ENCODE peak calls at places on chromosomes 5 and 9, in seven cellular contexts. One of them, this sample, is unnamed.
A peak's percentile ranks its signal among the peaks of the same experiment; 100 is the strongest.

GRCh38 chr9:76426807-76427419 is 32.1 kb upstream of the GCNT1 start:
- DNase-seq in A549: no peak
- DNase-seq in CD8-positive, alpha-beta memory T cell: no peak
- DNase-seq in right atrium auricular region: no peak
- DNase-seq in MM.1S: no peak
- DNase-seq in fibroblast of lung: no peak
- DNase-seq in CD4-positive, CD25-positive, alpha-beta regulatory T cell: no peak
- DNase-seq in this sample: no peak

GRCh38 chr5:149268928-149269557 is 2.6 kb upstream of the AFAP1L1 start:
- DNase-seq in MM.1S: peak; percentile 65
- DNase-seq in right atrium auricular region: no peak
- DNase-seq in CD4-positive, CD25-positive, alpha-beta regulatory T cell: peak; percentile 62
- DNase-seq in A549: peak; percentile 67
- DNase-seq in CD8-positive, alpha-beta memory T cell: no peak
- DNase-seq in fibroblast of lung: peak; percentile 50
- DNase-seq in this sample: peak; percentile 46

GRCh38 chr5:56359809-56360685 is 126.9 kb upstream of the ANKRD55 start:
- DNase-seq in CD4-positive, CD25-positive, alpha-beta regulatory T cell: no peak
- DNase-seq in fibroblast of lung: peak; percentile 67
- DNase-seq in MM.1S: no peak
- DNase-seq in CD8-positive, alpha-beta memory T cell: no peak
- DNase-seq in right atrium auricular region: no peak
- DNase-seq in A549: no peak
- DNase-seq in this sample: no peak

GRCh38 chr9:99350461-99350860 is 128.4 kb downstream of the SEC61B start:
- DNase-seq in A549: no peak
- DNase-seq in right atrium auricular region: no peak
- DNase-seq in CD8-positive, alpha-beta memory T cell: no peak
- DNase-seq in fibroblast of lung: no peak
- DNase-seq in MM.1S: no peak
- DNase-seq in CD4-positive, CD25-positive, alpha-beta regulatory T cell: no peak
- DNase-seq in this sample: no peak

GRCh38 chr5:64165500-64166200 is at the start of gene RNF180:
- DNase-seq in fibroblast of lung: peak; percentile 51
- DNase-seq in CD8-positive, alpha-beta memory T cell: no peak
- DNase-seq in A549: peak; percentile 10
- DNase-seq in CD4-positive, CD25-positive, alpha-beta regulatory T cell: no peak
- DNase-seq in right atrium auricular region: no peak
- DNase-seq in MM.1S: peak; percentile 58
- DNase-seq in this sample: no peak

GRCh38 chr9:70563437-70564204 is 149.2 kb upstream of the KLF9 start:
- DNase-seq in MM.1S: peak; percentile 87
- DNase-seq in right atrium auricular region: no peak
- DNase-seq in CD8-positive, alpha-beta memory T cell: no peak
- DNase-seq in A549: no peak
- DNase-seq in CD4-positive, CD25-positive, alpha-beta regulatory T cell: peak; percentile 67
- DNase-seq in fibroblast of lung: peak; percentile 88
- DNase-seq in this sample: peak; percentile 75

GRCh38 chr5:52693279-52693678 is 94.4 kb upstream of the ITGA1 start:
- DNase-seq in CD8-positive, alpha-beta memory T cell: peak; percentile 13
- DNase-seq in right atrium auricular region: no peak
- DNase-seq in CD4-positive, CD25-positive, alpha-beta regulatory T cell: peak; percentile 13
- DNase-seq in MM.1S: no peak
- DNase-seq in fibroblast of lung: peak; percentile 32
- DNase-seq in A549: no peak
- DNase-seq in this sample: no peak

GRCh38 chr5:151615431-151615830 is 24.3 kb upstream of the FAT2 start:
- DNase-seq in CD8-positive, alpha-beta memory T cell: no peak
- DNase-seq in CD4-positive, CD25-positive, alpha-beta regulatory T cell: no peak
- DNase-seq in MM.1S: no peak
- DNase-seq in A549: no peak
- DNase-seq in fibroblast of lung: peak; percentile 28
- DNase-seq in right atrium auricular region: no peak
- DNase-seq in this sample: no peak

GRCh38 chr5:178431063-178431776 is 159.0 kb downstream of the COL23A1 start:
- DNase-seq in fibroblast of lung: no peak
- DNase-seq in A549: no peak
- DNase-seq in right atrium auricular region: peak; percentile 43
- DNase-seq in CD8-positive, alpha-beta memory T cell: no peak
- DNase-seq in MM.1S: no peak
- DNase-seq in CD4-positive, CD25-positive, alpha-beta regulatory T cell: no peak
- DNase-seq in this sample: no peak

GRCh38 chr9:129113645-129114304 is 2.6 kb downstream of the PTPA start:
- DNase-seq in CD8-positive, alpha-beta memory T cell: no peak
- DNase-seq in fibroblast of lung: no peak
- DNase-seq in CD4-positive, CD25-positive, alpha-beta regulatory T cell: no peak
- DNase-seq in A549: no peak
- DNase-seq in right atrium auricular region: no peak
- DNase-seq in MM.1S: no peak
- DNase-seq in this sample: no peak

GRCh38 chr5:2005101-2006041 is 122.6 kb upstream of the IRX4 start:
- DNase-seq in MM.1S: no peak
- DNase-seq in fibroblast of lung: no peak
- DNase-seq in right atrium auricular region: no peak
- DNase-seq in CD8-positive, alpha-beta memory T cell: no peak
- DNase-seq in CD4-positive, CD25-positive, alpha-beta regulatory T cell: no peak
- DNase-seq in A549: no peak
- DNase-seq in this sample: no peak

GRCh38 chr9:130466537-130467217 is 21.9 kb downstream of the ASS1 start:
- DNase-seq in right atrium auricular region: no peak
- DNase-seq in CD4-positive, CD25-positive, alpha-beta regulatory T cell: no peak
- DNase-seq in MM.1S: no peak
- DNase-seq in fibroblast of lung: no peak
- DNase-seq in CD8-positive, alpha-beta memory T cell: no peak
- DNase-seq in A549: no peak
- DNase-seq in this sample: no peak

GRCh38 chr9:121483049-121483448 is 16.6 kb downstream of the GGTA1 start:
- DNase-seq in CD8-positive, alpha-beta memory T cell: no peak
- DNase-seq in fibroblast of lung: no peak
- DNase-seq in CD4-positive, CD25-positive, alpha-beta regulatory T cell: no peak
- DNase-seq in MM.1S: no peak
- DNase-seq in right atrium auricular region: no peak
- DNase-seq in A549: no peak
- DNase-seq in this sample: no peak

GRCh38 chr9:88922091-88922490 is 69.2 kb upstream of the S1PR3 start:
- DNase-seq in A549: no peak
- DNase-seq in right atrium auricular region: no peak
- DNase-seq in MM.1S: peak; percentile 89
- DNase-seq in CD4-positive, CD25-positive, alpha-beta regulatory T cell: peak; percentile 60
- DNase-seq in fibroblast of lung: no peak
- DNase-seq in CD8-positive, alpha-beta memory T cell: peak; percentile 9
- DNase-seq in this sample: peak; percentile 100

GRCh38 chr9:101727621-101728524 is 10.6 kb downstream of the GRIN3A start:
- DNase-seq in CD4-positive, CD25-positive, alpha-beta regulatory T cell: no peak
- DNase-seq in A549: peak; percentile 13
- DNase-seq in right atrium auricular region: no peak
- DNase-seq in MM.1S: peak; percentile 27
- DNase-seq in CD8-positive, alpha-beta memory T cell: no peak
- DNase-seq in fibroblast of lung: no peak
- DNase-seq in this sample: peak; percentile 24

GRCh38 chr5:132883261-132883834 is 9.9 kb downstream of the LEAP2 start:
- DNase-seq in CD8-positive, alpha-beta memory T cell: no peak
- DNase-seq in fibroblast of lung: peak; percentile 64
- DNase-seq in right atrium auricular region: peak; percentile 66
- DNase-seq in CD4-positive, CD25-positive, alpha-beta regulatory T cell: peak; percentile 34
- DNase-seq in A549: peak; percentile 60
- DNase-seq in MM.1S: peak; percentile 46
- DNase-seq in this sample: peak; percentile 29

GRCh38 chr5:122469520-122469919 is 157.5 kb downstream of the SNCAIP start:
- DNase-seq in CD4-positive, CD25-positive, alpha-beta regulatory T cell: no peak
- DNase-seq in CD8-positive, alpha-beta memory T cell: no peak
- DNase-seq in A549: no peak
- DNase-seq in right atrium auricular region: no peak
- DNase-seq in MM.1S: no peak
- DNase-seq in fibroblast of lung: no peak
- DNase-seq in this sample: no peak

GRCh38 chr5:147731708-147732551 is 50.6 kb downstream of the JAKMIP2 start:
- DNase-seq in CD4-positive, CD25-positive, alpha-beta regulatory T cell: no peak
- DNase-seq in MM.1S: no peak
- DNase-seq in A549: no peak
- DNase-seq in right atrium auricular region: no peak
- DNase-seq in fibroblast of lung: no peak
- DNase-seq in CD8-positive, alpha-beta memory T cell: no peak
- DNase-seq in this sample: no peak

GRCh38 chr9:91162311-91162710 is 199.4 kb downstream of the AUH start:
- DNase-seq in A549: no peak
- DNase-seq in fibroblast of lung: peak; percentile 33
- DNase-seq in right atrium auricular region: peak; percentile 54
- DNase-seq in CD8-positive, alpha-beta memory T cell: no peak
- DNase-seq in CD4-positive, CD25-positive, alpha-beta regulatory T cell: no peak
- DNase-seq in MM.1S: no peak
- DNase-seq in this sample: no peak

GRCh38 chr5:96226941-96227552 is 206.0 kb downstream of the PCSK1 start:
- DNase-seq in CD8-positive, alpha-beta memory T cell: no peak
- DNase-seq in A549: no peak
- DNase-seq in CD4-positive, CD25-positive, alpha-beta regulatory T cell: no peak
- DNase-seq in fibroblast of lung: peak; percentile 97
- DNase-seq in right atrium auricular region: peak; percentile 72
- DNase-seq in MM.1S: no peak
- DNase-seq in this sample: no peak

GRCh38 chr9:19649672-19650071 is 139.2 kb downstream of the SLC24A2 start:
- DNase-seq in A549: no peak
- DNase-seq in CD4-positive, CD25-positive, alpha-beta regulatory T cell: no peak
- DNase-seq in fibroblast of lung: no peak
- DNase-seq in right atrium auricular region: no peak
- DNase-seq in CD8-positive, alpha-beta memory T cell: no peak
- DNase-seq in MM.1S: no peak
- DNase-seq in this sample: no peak

GRCh38 chr5:155726267-155726666 is 600.7 kb upstream of the SGCD start:
- DNase-seq in CD8-positive, alpha-beta memory T cell: no peak
- DNase-seq in MM.1S: no peak
- DNase-seq in A549: no peak
- DNase-seq in fibroblast of lung: peak; percentile 9
- DNase-seq in CD4-positive, CD25-positive, alpha-beta regulatory T cell: no peak
- DNase-seq in right atrium auricular region: no peak
- DNase-seq in this sample: no peak

GRCh38 chr5:163362806-163363788 is 74.3 kb upstream of the CCNG1 start:
- DNase-seq in fibroblast of lung: peak; percentile 79
- DNase-seq in MM.1S: no peak
- DNase-seq in right atrium auricular region: no peak
- DNase-seq in A549: no peak
- DNase-seq in CD4-positive, CD25-positive, alpha-beta regulatory T cell: no peak
- DNase-seq in CD8-positive, alpha-beta memory T cell: no peak
- DNase-seq in this sample: no peak

GRCh38 chr5:7392401-7393024 is 3.4 kb upstream of the ADCY2 start:
- DNase-seq in CD4-positive, CD25-positive, alpha-beta regulatory T cell: no peak
- DNase-seq in A549: peak; percentile 10
- DNase-seq in MM.1S: peak; percentile 25
- DNase-seq in fibroblast of lung: peak; percentile 45
- DNase-seq in CD8-positive, alpha-beta memory T cell: no peak
- DNase-seq in right atrium auricular region: no peak
- DNase-seq in this sample: no peak

GRCh38 chr5:75574791-75575190 is 36.5 kb upstream of the ANKDD1B start:
- DNase-seq in right atrium auricular region: no peak
- DNase-seq in CD4-positive, CD25-positive, alpha-beta regulatory T cell: no peak
- DNase-seq in A549: no peak
- DNase-seq in fibroblast of lung: peak; percentile 41
- DNase-seq in CD8-positive, alpha-beta memory T cell: no peak
- DNase-seq in MM.1S: no peak
- DNase-seq in this sample: no peak

GRCh38 chr5:151671979-151672378 is 14.7 kb downstream of the SPARC start:
- DNase-seq in MM.1S: no peak
- DNase-seq in fibroblast of lung: peak; percentile 78
- DNase-seq in CD4-positive, CD25-positive, alpha-beta regulatory T cell: no peak
- DNase-seq in CD8-positive, alpha-beta memory T cell: no peak
- DNase-seq in A549: no peak
- DNase-seq in right atrium auricular region: peak; percentile 73
- DNase-seq in this sample: no peak

GRCh38 chr9:99237356-99237755 is 15.3 kb downstream of the SEC61B start:
- DNase-seq in MM.1S: no peak
- DNase-seq in CD4-positive, CD25-positive, alpha-beta regulatory T cell: no peak
- DNase-seq in CD8-positive, alpha-beta memory T cell: no peak
- DNase-seq in A549: no peak
- DNase-seq in fibroblast of lung: peak; percentile 29
- DNase-seq in right atrium auricular region: no peak
- DNase-seq in this sample: no peak

GRCh38 chr5:73380710-73381586 is 67.6 kb downstream of the FOXD1 start:
- DNase-seq in CD8-positive, alpha-beta memory T cell: no peak
- DNase-seq in fibroblast of lung: no peak
- DNase-seq in right atrium auricular region: no peak
- DNase-seq in A549: no peak
- DNase-seq in MM.1S: no peak
- DNase-seq in CD4-positive, CD25-positive, alpha-beta regulatory T cell: no peak
- DNase-seq in this sample: no peak
- H3K4me3 ChIP-seq in CD8-positive, alpha-beta memory T cell: no peak overlapping the region
- H3K4me3 ChIP-seq in fibroblast of lung: no peak overlapping the region
- H3K4me3 ChIP-seq in right atrium auricular region: no peak overlapping the region
- H3K4me3 ChIP-seq in A549: no peak overlapping the region
- H3K4me3 ChIP-seq in MM.1S: no peak overlapping the region
- H3K4me3 ChIP-seq in CD4-positive, CD25-positive, alpha-beta regulatory T cell: no peak overlapping the region
- H3K4me3 ChIP-seq in this sample: no peak overlapping the region

GRCh38 chr9:81656004-81656403 is 33.3 kb downstream of the TLE1 start:
- DNase-seq in right atrium auricular region: no peak
- DNase-seq in A549: no peak
- DNase-seq in CD8-positive, alpha-beta memory T cell: no peak
- DNase-seq in CD4-positive, CD25-positive, alpha-beta regulatory T cell: no peak
- DNase-seq in MM.1S: no peak
- DNase-seq in fibroblast of lung: no peak
- DNase-seq in this sample: no peak
- H3K4me3 ChIP-seq in right atrium auricular region: no peak overlapping the region
- H3K4me3 ChIP-seq in A549: no peak overlapping the region
- H3K4me3 ChIP-seq in CD8-positive, alpha-beta memory T cell: no peak overlapping the region
- H3K4me3 ChIP-seq in CD4-positive, CD25-positive, alpha-beta regulatory T cell: no peak overlapping the region
- H3K4me3 ChIP-seq in MM.1S: no peak overlapping the region
- H3K4me3 ChIP-seq in fibroblast of lung: no peak overlapping the region
- H3K4me3 ChIP-seq in this sample: no peak overlapping the region

GRCh38 chr5:78509145-78509865 is 139.3 kb downstream of the LHFPL2 start:
- DNase-seq in CD8-positive, alpha-beta memory T cell: no peak
- DNase-seq in A549: no peak
- DNase-seq in MM.1S: no peak
- DNase-seq in fibroblast of lung: no peak
- DNase-seq in CD4-positive, CD25-positive, alpha-beta regulatory T cell: no peak
- DNase-seq in right atrium auricular region: no peak
- DNase-seq in this sample: no peak
- H3K4me3 ChIP-seq in CD8-positive, alpha-beta memory T cell: peak overlapping the region; percentile 59
- H3K4me3 ChIP-seq in A549: no peak overlapping the region
- H3K4me3 ChIP-seq in MM.1S: peak overlapping the region; percentile 46
- H3K4me3 ChIP-seq in fibroblast of lung: peak overlapping the region; percentile 60
- H3K4me3 ChIP-seq in CD4-positive, CD25-positive, alpha-beta regulatory T cell: peak overlapping the region; percentile 59
- H3K4me3 ChIP-seq in right atrium auricular region: peak overlapping the region; percentile 38
- H3K4me3 ChIP-seq in this sample: no peak overlapping the region

DNA sequence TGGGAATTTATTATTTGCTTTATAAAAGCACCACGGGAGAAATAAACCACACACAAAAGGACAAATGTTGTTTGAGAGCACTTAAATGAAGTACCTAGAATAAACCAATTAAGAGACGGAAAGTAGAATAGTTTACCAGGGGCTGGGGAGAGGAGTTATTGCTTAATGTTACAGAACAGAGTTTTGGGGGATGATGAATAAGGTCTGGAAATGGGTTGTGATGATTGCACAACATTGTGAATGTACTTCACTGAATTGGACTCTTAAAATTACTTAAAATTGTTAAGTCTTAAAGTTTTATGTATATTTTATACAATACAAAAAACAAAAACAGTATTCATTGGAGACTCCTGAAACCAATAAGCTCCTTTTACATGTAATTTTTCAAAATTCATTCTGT is 1.5 kb downstream of the ZBTB43 start:
- DNase-seq in right atrium auricular region: no peak
- DNase-seq in MM.1S: no peak
- DNase-seq in CD4-positive, CD25-positive, alpha-beta regulatory T cell: no peak
- DNase-seq in A549: no peak
- DNase-seq in CD8-positive, alpha-beta memory T cell: no peak
- DNase-seq in fibroblast of lung: peak; percentile 11
- DNase-seq in this sample: no peak
- H3K4me3 ChIP-seq in right atrium auricular region: peak overlapping the region; percentile 90
- H3K4me3 ChIP-seq in MM.1S: peak overlapping the region; percentile 88
- H3K4me3 ChIP-seq in CD4-positive, CD25-positive, alpha-beta regulatory T cell: peak overlapping the region; percentile 93
- H3K4me3 ChIP-seq in A549: peak overlapping the region; percentile 73
- H3K4me3 ChIP-seq in CD8-positive, alpha-beta memory T cell: peak overlapping the region; percentile 94
- H3K4me3 ChIP-seq in fibroblast of lung: peak overlapping the region; percentile 1
- H3K4me3 ChIP-seq in this sample: peak overlapping the region; percentile 71

GRCh38 chr9:22238809-22239684 is 207.6 kb upstream of the DMRTA1 start:
- DNase-seq in right atrium auricular region: no peak
- DNase-seq in CD8-positive, alpha-beta memory T cell: no peak
- DNase-seq in fibroblast of lung: peak; percentile 71
- DNase-seq in CD4-positive, CD25-positive, alpha-beta regulatory T cell: no peak
- DNase-seq in MM.1S: peak; percentile 48
- DNase-seq in A549: peak; percentile 7
- DNase-seq in this sample: no peak
- H3K4me3 ChIP-seq in right atrium auricular region: no peak overlapping the region
- H3K4me3 ChIP-seq in CD8-positive, alpha-beta memory T cell: no peak overlapping the region
- H3K4me3 ChIP-seq in fibroblast of lung: no peak overlapping the region
- H3K4me3 ChIP-seq in CD4-positive, CD25-positive, alpha-beta regulatory T cell: no peak overlapping the region
- H3K4me3 ChIP-seq in MM.1S: peak overlapping the region; percentile 10
- H3K4me3 ChIP-seq in A549: peak overlapping the region; percentile 19
- H3K4me3 ChIP-seq in this sample: no peak overlapping the region

This sample was measured in Jurkat, Clone E6-1.